ENCODE peak calls at places on chromosome 12, in seven cellular contexts. One of them, this sample, is unnamed.

GRCh38 chr12:4116251-4117111 is 157.1 kb upstream of the CCND2 start:
- DNase-seq in adrenal gland: no peak
- DNase-seq in amygdala: no peak
- DNase-seq in lung: no peak
- DNase-seq in stimulated activated CD4-positive, alpha-beta T cell treated with anti-CD3 and anti-CD28 coated beads, Interleukin-4, amount 100 ng/mL, for 24 hours: no peak
- DNase-seq in epithelial cell of prostate: peak
- DNase-seq in T follicular helper cell: no peak
- DNase-seq in this sample: no peak

GRCh38 chr12:41151789-41152188 is 36.3 kb upstream of the PDZRN4 start:
- DNase-seq in adrenal gland: no peak
- DNase-seq in amygdala: no peak
- DNase-seq in lung: no peak
- DNase-seq in stimulated activated CD4-positive, alpha-beta T cell treated with anti-CD3 and anti-CD28 coated beads, Interleukin-4, amount 100 ng/mL, for 24 hours: no peak
- DNase-seq in epithelial cell of prostate: peak
- DNase-seq in T follicular helper cell: no peak
- DNase-seq in this sample: no peak

GRCh38 chr12:132284618-132285310 is 44.6 kb downstream of the GALNT9 start:
- DNase-seq in adrenal gland: no peak
- DNase-seq in amygdala: no peak
- DNase-seq in lung: no peak
- DNase-seq in stimulated activated CD4-positive, alpha-beta T cell treated with anti-CD3 and anti-CD28 coated beads, Interleukin-4, amount 100 ng/mL, for 24 hours: no peak
- DNase-seq in epithelial cell of prostate: peak
- DNase-seq in T follicular helper cell: no peak
- DNase-seq in this sample: no peak

GRCh38 chr12:7884687-7885086 is 12.0 kb upstream of the SLC2A14 start:
- DNase-seq in adrenal gland: no peak
- DNase-seq in amygdala: no peak
- DNase-seq in lung: no peak
- DNase-seq in stimulated activated CD4-positive, alpha-beta T cell treated with anti-CD3 and anti-CD28 coated beads, Interleukin-4, amount 100 ng/mL, for 24 hours: no peak
- DNase-seq in epithelial cell of prostate: no peak
- DNase-seq in T follicular helper cell: no peak
- DNase-seq in this sample: no peak

GRCh38 chr12:116863275-116863767 is 17.9 kb downstream of the HRK start:
- DNase-seq in adrenal gland: no peak
- DNase-seq in amygdala: no peak
- DNase-seq in lung: no peak
- DNase-seq in stimulated activated CD4-positive, alpha-beta T cell treated with anti-CD3 and anti-CD28 coated beads, Interleukin-4, amount 100 ng/mL, for 24 hours: no peak
- DNase-seq in epithelial cell of prostate: no peak
- DNase-seq in T follicular helper cell: no peak
- DNase-seq in this sample: no peak

GRCh38 chr12:74985986-74986319 is 223.7 kb downstream of the KCNC2 start:
- DNase-seq in adrenal gland: no peak
- DNase-seq in amygdala: no peak
- DNase-seq in lung: no peak
- DNase-seq in stimulated activated CD4-positive, alpha-beta T cell treated with anti-CD3 and anti-CD28 coated beads, Interleukin-4, amount 100 ng/mL, for 24 hours: no peak
- DNase-seq in epithelial cell of prostate: no peak
- DNase-seq in T follicular helper cell: no peak
- DNase-seq in this sample: no peak

GRCh38 chr12:57049890-57050289 is at the start of gene MYO1A:
- DNase-seq in adrenal gland: no peak
- DNase-seq in amygdala: no peak
- DNase-seq in lung: no peak
- DNase-seq in stimulated activated CD4-positive, alpha-beta T cell treated with anti-CD3 and anti-CD28 coated beads, Interleukin-4, amount 100 ng/mL, for 24 hours: no peak
- DNase-seq in epithelial cell of prostate: no peak
- DNase-seq in T follicular helper cell: no peak
- DNase-seq in this sample: no peak

GRCh38 chr12:5083955-5084849 is 40.5 kb downstream of the KCNA5 start:
- DNase-seq in adrenal gland: peak
- DNase-seq in amygdala: no peak
- DNase-seq in lung: no peak
- DNase-seq in stimulated activated CD4-positive, alpha-beta T cell treated with anti-CD3 and anti-CD28 coated beads, Interleukin-4, amount 100 ng/mL, for 24 hours: peak
- DNase-seq in epithelial cell of prostate: no peak
- DNase-seq in T follicular helper cell: no peak
- DNase-seq in this sample: no peak

GRCh38 chr12:85369365-85370154 is 89.5 kb downstream of the ALX1 start:
- DNase-seq in adrenal gland: no peak
- DNase-seq in amygdala: no peak
- DNase-seq in lung: no peak
- DNase-seq in stimulated activated CD4-positive, alpha-beta T cell treated with anti-CD3 and anti-CD28 coated beads, Interleukin-4, amount 100 ng/mL, for 24 hours: no peak
- DNase-seq in epithelial cell of prostate: no peak
- DNase-seq in T follicular helper cell: no peak
- DNase-seq in this sample: no peak

GRCh38 chr12:130087222-130087621 is 75.0 kb upstream of the FZD10 start:
- DNase-seq in adrenal gland: no peak
- DNase-seq in amygdala: no peak
- DNase-seq in lung: no peak
- DNase-seq in stimulated activated CD4-positive, alpha-beta T cell treated with anti-CD3 and anti-CD28 coated beads, Interleukin-4, amount 100 ng/mL, for 24 hours: no peak
- DNase-seq in epithelial cell of prostate: no peak
- DNase-seq in T follicular helper cell: no peak
- DNase-seq in this sample: no peak